ENCODE peak calls at places on chromosomes 1 and 21, in seven cellular contexts. V is IMR-90, S is mesendoderm, L is H9, U is neuronal stem cell, G is H1, A is mesenchymal stem cell. W is an unnamed sample.

GRCh38 chr1:174976436-174977107 is 23.2 kb upstream of the CACYBP start:
- DNase-seq in V (peak; percentile 64), S (peak; percentile 88), L (no peak), U (no peak), G (no peak), A (peak; percentile 53), W (peak; percentile 52)

GRCh38 chr1:10045480-10046355 is 13.0 kb downstream of the UBE4B start:
- DNase-seq in V (peak; percentile 79), S (no peak), L (no peak), U (no peak), G (no peak), A (peak; percentile 74), W (no peak)

GRCh38 chr21:29232601-29233541 is 65.9 kb upstream of the BACH1 start:
- DNase-seq in V (peak; percentile 55), S (peak; percentile 51), L (no peak), U (no peak), G (no peak), A (peak; percentile 61), W (peak; percentile 93)

GRCh38 chr1:163439506-163439905 is 117.8 kb downstream of the NUF2 start:
- DNase-seq in V (no peak), S (no peak), L (no peak), U (no peak), G (no peak), A (no peak), W (no peak)

GRCh38 chr1:97824200-97824599 is 96.6 kb downstream of the DPYD start:
- DNase-seq in V (no peak), S (no peak), L (no peak), U (no peak), G (no peak), A (no peak), W (no peak)

GRCh38 chr1:115252585-115252984 is 85.5 kb downstream of the NGF start:
- DNase-seq in V (no peak), S (no peak), L (no peak), U (no peak), G (no peak), A (no peak), W (no peak)

GRCh38 chr1:205225901-205226765 is 1.6 kb upstream of the TMCC2 start:
- DNase-seq in V (no peak), S (no peak), L (no peak), U (no peak), G (no peak), A (no peak), W (peak; percentile 63)

GRCh38 chr21:46171996-46172862 is 12.0 kb downstream of the SPATC1L start:
- DNase-seq in V (no peak), S (no peak), L (no peak), U (no peak), G (no peak), A (no peak), W (no peak)

GRCh38 chr1:153526132-153526543 is 9.7 kb downstream of the S100A6 start:
- DNase-seq in V (no peak), S (no peak), L (no peak), U (no peak), G (no peak), A (no peak), W (no peak)

GRCh38 chr1:85550784-85551516 is 29.6 kb upstream of the CCN1 start:
- DNase-seq in V (peak; percentile 86), S (no peak), L (no peak), U (no peak), G (no peak), A (peak; percentile 73), W (no peak)

GRCh38 chr1:227773558-227773957 is 38.3 kb downstream of the SNAP47 start:
- DNase-seq in V (no peak), S (no peak), L (no peak), U (no peak), G (no peak), A (no peak), W (no peak)

GRCh38 chr1:227374846-227375245 is 56.6 kb upstream of the CDC42BPA start:
- DNase-seq in V (no peak), S (no peak), L (no peak), U (no peak), G (no peak), A (no peak), W (no peak)

GRCh38 chr21:42733037-42733632 is 79.7 kb downstream of the PDE9A start:
- DNase-seq in V (no peak), S (no peak), L (no peak), U (no peak), G (no peak), A (no peak), W (peak; percentile 10)

GRCh38 chr1:203913045-203913444 is 51.6 kb downstream of the SNRPE start:
- DNase-seq in V (no peak), S (no peak), L (no peak), U (no peak), G (no peak), A (no peak), W (no peak)

GRCh38 chr1:220776725-220777326 is 9.9 kb upstream of the MTARC1 start:
- DNase-seq in V (peak; percentile 62), S (peak; percentile 53), L (peak; percentile 83), U (peak; percentile 45), G (no peak), A (peak; percentile 48), W (peak; percentile 94)

GRCh38 chr1:147824776-147825175 is 64.4 kb upstream of the GJA5 start:
- DNase-seq in V (no peak), S (no peak), L (no peak), U (no peak), G (no peak), A (no peak), W (no peak)

GRCh38 chr1:160151303-160151702 is at the start of gene ATP1A4:
- DNase-seq in V (no peak), S (no peak), L (no peak), U (no peak), G (no peak), A (no peak), W (no peak)

GRCh38 chr1:231070758-231071443 is 30.8 kb upstream of the FAM89A start:
- DNase-seq in V (no peak), S (no peak), L (no peak), U (no peak), G (no peak), A (no peak), W (no peak)

GRCh38 chr1:199723557-199723956 is 304.0 kb upstream of the NR5A2 start:
- DNase-seq in V (peak; percentile 18), S (no peak), L (no peak), U (no peak), G (no peak), A (no peak), W (no peak)

GRCh38 chr1:207787776-207788175 is 35.9 kb downstream of the CD46 start:
- DNase-seq in V (peak; percentile 46), S (no peak), L (no peak), U (no peak), G (no peak), A (no peak), W (peak; percentile 57)

GRCh38 chr1:86750076-86750475 is 45.7 kb downstream of the SH3GLB1 start:
- DNase-seq in V (no peak), S (no peak), L (no peak), U (no peak), G (no peak), A (no peak), W (no peak)

DNA sequence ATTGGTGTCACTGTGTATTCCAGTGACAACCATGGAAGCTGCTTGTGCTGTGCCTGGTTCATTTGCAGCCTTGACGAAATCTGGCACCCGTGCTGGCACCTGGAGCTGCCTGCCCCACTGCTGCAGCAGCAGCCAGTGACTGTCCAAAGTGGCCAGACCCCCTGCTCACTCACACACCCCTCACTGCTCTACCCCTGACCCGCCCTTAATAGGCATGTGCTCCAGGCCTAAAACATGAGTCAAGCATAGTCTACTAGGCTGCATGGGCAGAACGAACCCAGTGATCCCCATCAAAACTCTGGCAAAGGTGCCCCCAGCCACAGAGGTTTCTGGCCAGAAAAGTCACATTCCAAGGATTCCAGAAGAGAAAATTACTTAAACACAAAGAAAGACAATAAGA is 7.7 kb downstream of the PRAMEF1 start:
- DNase-seq in V (no peak), S (no peak), L (no peak), U (no peak), G (no peak), A (no peak), W (no peak)
- H3K9ac ChIP-seq in V (no peak overlapping the region), S (no peak overlapping the region), L (no peak overlapping the region), U (no peak overlapping the region), G (no peak overlapping the region), A (no peak overlapping the region), W (no peak overlapping the region)

GRCh38 chr1:71921935-71922559 is 360.3 kb downstream of the NEGR1 start:
- DNase-seq in V (no peak), S (no peak), L (no peak), U (no peak), G (no peak), A (no peak), W (no peak)
- H3K4me1 ChIP-seq in V (no peaks in the 10 kb centered on the region), S (no peaks in the 10 kb centered on the region), L (no peaks in the 10 kb centered on the region), U (peaks cover 8% of the 10 kb centered on the region), G (no peaks in the 10 kb centered on the region), A (no peaks in the 10 kb centered on the region), W (no peaks in the 10 kb centered on the region)

GRCh38 chr1:11779715-11780379 is 17.9 kb downstream of the C1orf167 start:
- DNase-seq in V (no peak), S (no peak), L (no peak), U (no peak), G (no peak), A (no peak), W (peak; percentile 19)

GRCh38 chr1:11780380-11781147 is 18.6 kb downstream of the C1orf167 start:
- DNase-seq in V (no peak), S (peak; percentile 68), L (no peak), U (no peak), G (no peak), A (no peak), W (peak; percentile 74)

GRCh38 chr1:11778844-11779623 is 17.0 kb downstream of the C1orf167 start:
- DNase-seq in V (no peak), S (no peak), L (no peak), U (no peak), G (no peak), A (no peak), W (no peak)

GRCh38 chr1:11778336-11778735 is 16.3 kb downstream of the C1orf167 start:
- DNase-seq in V (no peak), S (no peak), L (no peak), U (no peak), G (no peak), A (no peak), W (no peak)

DNA sequence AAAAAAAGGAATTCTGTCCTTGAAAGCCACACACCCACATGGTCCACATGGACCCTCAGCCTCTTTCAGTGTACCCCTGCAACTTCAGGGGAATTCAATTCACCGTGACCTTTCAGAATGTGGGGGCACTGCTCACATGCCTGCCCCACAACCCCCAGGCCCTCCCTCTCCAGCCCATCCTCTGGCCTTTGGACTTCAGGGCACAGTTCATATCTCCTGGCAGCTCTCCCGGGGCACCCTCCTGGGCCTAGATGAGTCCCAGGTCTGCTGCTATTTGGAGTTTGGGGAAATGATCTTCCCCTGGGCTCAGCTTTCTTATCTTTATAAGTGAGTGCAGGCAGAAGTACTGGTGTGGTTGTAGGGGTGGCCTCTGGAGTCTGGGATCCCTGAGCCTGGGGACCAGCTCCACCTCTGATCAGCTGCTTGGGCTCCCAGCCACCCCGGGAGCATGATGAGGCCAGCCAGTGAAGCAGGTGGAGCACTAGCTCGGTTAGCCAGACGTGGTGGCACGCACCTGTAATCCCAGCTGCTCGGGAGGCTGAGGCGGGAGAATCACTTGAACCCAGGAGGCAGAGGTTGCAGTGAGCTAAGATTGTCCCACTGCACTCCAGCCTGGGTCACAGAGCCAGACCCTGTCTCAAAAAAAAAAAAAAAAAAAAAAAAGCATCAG is 15.8 kb downstream of the C1orf167 start:
- DNase-seq in V (no peak), S (no peak), L (no peak), U (no peak), G (no peak), A (no peak), W (no peak)
- H3K18ac ChIP-seq in V (no peak overlapping the region), S (no peak overlapping the region), L (no peak overlapping the region), U (no peak overlapping the region), G (no peak overlapping the region), A (no peak overlapping the region), W (no peak overlapping the region)

GRCh38 chr1:42937836-42938595 is 20.7 kb downstream of the SLC2A1 start:
- DNase-seq in V (no peak), S (no peak), L (no peak), U (no peak), G (no peak), A (no peak), W (no peak)
- H3K9ac ChIP-seq in V (peak overlapping the region; percentile 9), S (no peak overlapping the region), L (no peak overlapping the region), U (no peak overlapping the region), G (no peak overlapping the region), A (no peak overlapping the region), W (no peak overlapping the region)